ENCODE peak calls at places on chromosomes 3 and 15, in ten cellular contexts. R, V, Y, U, J, I, D, A, O and B are unnamed samples.

GRCh38 chr15:67127925-67128324 is 62.5 kb downstream of the SMAD3 start:
- DNase-seq in R (no peak), V (peak), Y (no peak), U (peak), J (no peak), I (peak), D (no peak), A (peak), O (peak), B (no peak)

GRCh38 chr15:80875568-80875967 is 96.4 kb downstream of the CEMIP start:
- DNase-seq in R (no peak), V (peak), Y (no peak), U (no peak), J (no peak), I (no peak), D (no peak), A (no peak), O (no peak), B (no peak)

GRCh38 chr3:67090472-67090871 is 92.4 kb downstream of the KBTBD8 start:
- DNase-seq in R (no peak), V (no peak), Y (no peak), U (no peak), J (no peak), I (no peak), D (no peak), A (peak), O (no peak), B (no peak)

GRCh38 chr15:43266834-43267233 is at the start of gene TGM5:
- DNase-seq in R (no peak), V (no peak), Y (no peak), U (no peak), J (no peak), I (no peak), D (no peak), A (no peak), O (no peak), B (peak)

GRCh38 chr3:21894459-21895083 is 143.6 kb upstream of the ZNF385D start:
- DNase-seq in R (no peak), V (no peak), Y (no peak), U (no peak), J (no peak), I (peak), D (peak), A (peak), O (peak), B (no peak)

GRCh38 chr3:14042680-14043079 is 82.0 kb downstream of the CHCHD4 start:
- DNase-seq in R (no peak), V (no peak), Y (no peak), U (no peak), J (no peak), I (no peak), D (no peak), A (peak), O (no peak), B (no peak)

GRCh38 chr3:62193586-62194345 is 179.6 kb downstream of the FEZF2 start:
- DNase-seq in R (no peak), V (no peak), Y (no peak), U (no peak), J (no peak), I (no peak), D (no peak), A (no peak), O (no peak), B (no peak)

GRCh38 chr3:122859021-122859805 is 64.3 kb downstream of the SLC49A4 start:
- DNase-seq in R (no peak), V (no peak), Y (no peak), U (no peak), J (no peak), I (no peak), D (no peak), A (no peak), O (no peak), B (no peak)

GRCh38 chr15:80636675-80637074 is 58.4 kb upstream of the ABHD17C start:
- DNase-seq in R (no peak), V (no peak), Y (no peak), U (peak), J (peak), I (peak), D (no peak), A (no peak), O (no peak), B (peak)

GRCh38 chr3:190718097-190718496 is 144.4 kb downstream of the GMNC start:
- DNase-seq in R (no peak), V (no peak), Y (no peak), U (no peak), J (no peak), I (peak), D (no peak), A (no peak), O (no peak), B (no peak)

GRCh38 chr15:98493966-98494511 is 154.3 kb upstream of the IGF1R start:
- DNase-seq in R (no peak), V (no peak), Y (no peak), U (no peak), J (no peak), I (no peak), D (no peak), A (no peak), O (no peak), B (no peak)

GRCh38 chr3:165217739-165218138 is 21.6 kb upstream of the SLITRK3 start:
- DNase-seq in R (no peak), V (no peak), Y (no peak), U (no peak), J (no peak), I (no peak), D (no peak), A (no peak), O (no peak), B (no peak)

GRCh38 chr3:155741081-155741480 is 3.8 kb downstream of the PLCH1 start:
- DNase-seq in R (no peak), V (no peak), Y (no peak), U (no peak), J (no peak), I (no peak), D (no peak), A (no peak), O (no peak), B (no peak)

GRCh38 chr15:78341057-78341763 is 1.1 kb downstream of the CRABP1 start:
- DNase-seq in R (no peak), V (no peak), Y (peak), U (no peak), J (no peak), I (peak), D (no peak), A (no peak), O (no peak), B (no peak)

GRCh38 chr3:134795776-134796312 is 784 bp downstream of the EPHB1 start:
- DNase-seq in R (no peak), V (no peak), Y (no peak), U (no peak), J (no peak), I (peak), D (peak), A (peak), O (no peak), B (no peak)

GRCh38 chr3:178022599-178022998 is 513.6 kb upstream of the KCNMB2 start:
- DNase-seq in R (no peak), V (no peak), Y (no peak), U (no peak), J (no peak), I (no peak), D (no peak), A (peak), O (no peak), B (no peak)

GRCh38 chr3:127002195-127003174 is 19.6 kb downstream of the PLXNA1 start:
- DNase-seq in R (peak), V (peak), Y (peak), U (peak), J (peak), I (no peak), D (peak), A (peak), O (peak), B (no peak)

GRCh38 chr3:122105626-122106025 is 50.5 kb downstream of the CD86 start:
- DNase-seq in R (no peak), V (no peak), Y (no peak), U (no peak), J (no peak), I (no peak), D (no peak), A (peak), O (no peak), B (no peak)

GRCh38 chr3:128222771-128223386 is 69.6 kb downstream of the EEFSEC start:
- DNase-seq in R (no peak), V (no peak), Y (no peak), U (no peak), J (no peak), I (no peak), D (no peak), A (peak), O (peak), B (no peak)

GRCh38 chr3:119294402-119294888 is 262 bp downstream of the ARHGAP31 start:
- DNase-seq in R (peak), V (peak), Y (peak), U (peak), J (peak), I (peak), D (peak), A (no peak), O (peak), B (no peak)

GRCh38 chr15:86647810-86648440 is 568.3 kb downstream of the AGBL1 start:
- DNase-seq in R (no peak), V (no peak), Y (no peak), U (no peak), J (no peak), I (no peak), D (no peak), A (no peak), O (no peak), B (no peak)

DNA sequence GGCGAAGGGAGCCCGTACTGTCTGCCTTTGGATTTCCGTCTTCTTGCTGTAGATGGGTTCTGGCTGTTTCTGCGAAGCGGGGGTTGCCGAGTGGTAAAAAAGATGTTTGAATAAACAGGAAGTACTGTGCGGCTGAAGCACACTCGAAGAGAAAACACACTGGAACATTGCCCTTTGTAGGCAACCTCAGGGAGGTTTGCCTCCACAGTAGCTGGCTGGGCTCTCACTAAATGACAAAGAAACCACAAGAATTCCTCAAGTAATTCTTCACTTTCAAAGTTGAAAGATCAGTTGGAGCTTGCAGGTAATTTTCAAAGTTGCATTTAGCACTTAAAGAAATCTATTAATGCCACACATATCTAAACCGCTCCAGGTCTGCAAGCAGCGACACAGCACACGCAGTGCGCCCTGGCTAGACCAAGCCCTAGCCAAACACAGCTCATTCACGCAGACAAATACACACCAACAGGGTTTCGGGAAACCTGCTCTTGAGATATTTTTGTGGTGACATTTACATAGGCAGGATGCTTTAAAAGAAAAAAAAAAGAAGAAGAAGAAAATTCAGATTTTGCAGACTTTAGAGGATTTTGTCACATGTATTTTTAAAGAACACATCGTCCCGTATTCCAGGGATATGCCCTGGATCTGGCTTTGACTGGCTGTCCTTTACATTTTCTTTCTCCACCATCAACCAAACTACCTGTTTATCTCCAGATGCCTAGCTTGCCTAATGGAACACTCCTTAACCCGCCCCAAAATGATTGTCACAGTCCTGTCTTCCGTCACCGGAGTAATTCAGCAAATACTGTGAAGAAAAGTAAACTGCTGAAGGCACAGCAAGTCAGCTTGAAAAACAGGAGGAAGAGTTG is 452.8 kb downstream of the FOXP1 start:
- DNase-seq in R (peak), V (peak), Y (peak), U (peak), J (peak), I (peak), D (peak), A (peak), O (peak), B (no peak)
- TF ChIP-seq POLR2A in R (peak), V (peak), Y (no peak), U (no peak), J (no peak), I (no peak), D (peak), A (peak), O (no peak), B (peak)

DNA sequence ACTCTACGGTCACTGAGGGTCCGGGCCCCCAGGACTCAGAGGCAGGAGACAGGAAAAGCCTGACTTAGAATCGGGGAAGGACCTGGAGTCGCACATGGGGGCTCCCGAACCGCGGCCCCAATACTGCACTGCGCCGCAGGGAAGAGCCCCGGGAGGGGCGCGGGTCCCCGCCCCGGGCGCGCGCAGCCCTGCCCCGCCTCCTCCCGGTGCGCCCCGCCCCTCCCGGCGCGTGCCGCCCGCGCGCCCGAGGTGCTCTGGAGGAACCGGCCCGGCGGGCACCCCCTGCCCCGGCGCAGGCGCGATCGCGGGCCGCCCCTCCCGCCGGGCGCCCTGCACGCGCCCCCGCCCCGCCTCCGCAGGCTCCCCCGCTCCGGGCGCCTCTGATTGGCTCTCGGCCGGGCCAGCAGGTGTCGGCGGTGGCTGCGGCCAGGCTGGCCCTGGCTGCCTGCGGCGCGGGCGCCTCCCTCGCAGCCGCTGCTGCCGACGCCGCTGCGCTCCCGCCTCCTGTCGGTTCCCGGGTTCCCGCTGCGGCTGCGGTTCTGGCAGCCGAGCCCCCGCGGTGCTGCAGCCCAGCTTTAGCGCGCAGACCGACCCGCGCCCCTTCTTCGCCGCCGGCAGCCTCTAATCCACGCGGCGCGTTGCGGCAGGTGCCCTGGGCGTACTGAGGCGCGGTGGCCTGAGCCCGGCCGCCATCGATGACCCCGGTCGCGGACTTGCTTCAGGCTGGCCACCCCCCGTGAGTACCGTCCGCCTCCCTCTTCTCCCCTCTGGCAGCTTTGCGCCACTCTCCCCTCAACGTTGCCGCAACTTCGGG is at the start of gene MYRIP:
- DNase-seq in R (peak), V (peak), Y (peak), U (peak), J (peak), I (no peak), D (peak), A (no peak), O (peak), B (no peak)
- H3K4me3 ChIP-seq in R (peak), V (peak), Y (peak), U (peak), J (peak), I (peak), D (peak), A (no peak), O (no peak), B (peak)

DNA sequence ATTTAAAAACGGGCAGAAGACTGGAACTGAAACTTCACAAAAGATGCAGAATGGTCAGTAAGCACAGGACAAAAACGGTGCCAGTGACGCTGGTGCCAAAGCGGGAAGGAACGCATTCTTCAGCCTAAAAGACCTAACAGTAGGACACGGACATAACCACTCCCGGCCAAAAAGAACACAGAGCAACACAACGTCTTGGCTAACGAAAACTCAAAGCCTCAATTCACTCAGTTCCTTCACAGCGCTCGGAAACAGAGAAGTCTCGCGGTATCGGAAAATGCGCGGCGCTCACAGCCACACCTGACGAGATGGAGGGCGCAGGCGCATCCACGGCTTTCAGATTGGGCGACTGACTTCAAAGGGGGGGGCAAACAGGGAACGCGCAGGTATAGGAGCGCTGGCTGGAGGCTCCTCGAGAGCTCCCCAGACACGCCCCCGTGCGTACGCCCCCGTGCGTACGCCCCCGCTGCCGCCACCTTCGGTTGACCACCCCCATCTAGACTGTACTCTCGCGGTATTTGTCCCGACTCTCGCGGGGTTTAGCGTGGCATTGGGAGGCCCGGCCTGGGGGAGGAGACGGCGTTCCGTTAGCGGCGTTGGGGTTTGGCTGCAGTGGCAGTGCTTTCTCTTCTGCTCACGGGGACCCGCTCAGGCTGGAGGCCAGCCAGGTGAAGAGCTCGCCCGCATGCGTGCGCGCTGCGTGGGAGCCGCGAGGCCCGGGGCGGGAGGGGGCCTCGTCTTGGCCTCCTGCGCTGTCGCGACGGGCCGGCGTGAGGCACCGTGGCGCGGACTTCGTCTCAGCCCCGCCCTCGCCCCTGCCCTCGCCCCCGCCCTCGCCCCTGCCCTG is at the start of gene NKTR:
- DNase-seq in R (peak), V (peak), Y (peak), U (peak), J (peak), I (peak), D (peak), A (peak), O (peak), B (peak)
- TF ChIP-seq POLR2A in R (peak), V (peak), Y (no peak), U (peak), J (no peak), I (peak), D (peak), A (peak), O (peak), B (no peak)

GRCh38 chr3:108223928-108224327 is 1.7 kb upstream of the IFT57 start:
- DNase-seq in R (no peak), V (no peak), Y (no peak), U (peak), J (no peak), I (no peak), D (no peak), A (peak), O (peak), B (no peak)
- H3K4me3 ChIP-seq in R (no peak), V (no peak), Y (no peak), U (no peak), J (no peak), I (no peak), D (no peak), A (no peak), O (peak), B (no peak)